ENCODE peak calls at places on chromosomes 2 and 18, in seven cellular contexts. One of them, this sample, is unnamed.

GRCh38 chr2:134375935-134376334 is 122.1 kb downstream of the MGAT5 start:
- DNase-seq in anterior cingulate cortex: peak
- DNase-seq in cardiac septum: no peak
- DNase-seq in GM23338: peak
- DNase-seq in astrocyte of the spinal cord: peak
- DNase-seq in stimulated activated CD4-positive, alpha-beta T cell treated with anti-CD3 and anti-CD28 coated beads, TNF-alpha, amount 100 ng/mL, for 48 hours: no peak
- DNase-seq in foreskin fibroblast: peak
- DNase-seq in this sample: peak

GRCh38 chr2:200376422-200377142 is 70.1 kb downstream of the SPATS2L start:
- DNase-seq in anterior cingulate cortex: no peak
- DNase-seq in cardiac septum: no peak
- DNase-seq in GM23338: no peak
- DNase-seq in astrocyte of the spinal cord: no peak
- DNase-seq in stimulated activated CD4-positive, alpha-beta T cell treated with anti-CD3 and anti-CD28 coated beads, TNF-alpha, amount 100 ng/mL, for 48 hours: no peak
- DNase-seq in foreskin fibroblast: no peak
- DNase-seq in this sample: no peak

GRCh38 chr2:196112408-196113039 is 43.9 kb upstream of the DNAH7 start:
- DNase-seq in anterior cingulate cortex: no peak
- DNase-seq in cardiac septum: no peak
- DNase-seq in GM23338: peak
- DNase-seq in astrocyte of the spinal cord: peak
- DNase-seq in stimulated activated CD4-positive, alpha-beta T cell treated with anti-CD3 and anti-CD28 coated beads, TNF-alpha, amount 100 ng/mL, for 48 hours: no peak
- DNase-seq in foreskin fibroblast: peak
- DNase-seq in this sample: no peak

GRCh38 chr2:239202343-239202742 is 198.5 kb downstream of the HDAC4 start:
- DNase-seq in anterior cingulate cortex: no peak
- DNase-seq in cardiac septum: peak
- DNase-seq in GM23338: no peak
- DNase-seq in astrocyte of the spinal cord: no peak
- DNase-seq in stimulated activated CD4-positive, alpha-beta T cell treated with anti-CD3 and anti-CD28 coated beads, TNF-alpha, amount 100 ng/mL, for 48 hours: no peak
- DNase-seq in foreskin fibroblast: no peak
- DNase-seq in this sample: no peak

GRCh38 chr2:100416939-100417744 is at the start of gene CHST10:
- DNase-seq in anterior cingulate cortex: peak
- DNase-seq in cardiac septum: peak
- DNase-seq in GM23338: peak
- DNase-seq in astrocyte of the spinal cord: peak
- DNase-seq in stimulated activated CD4-positive, alpha-beta T cell treated with anti-CD3 and anti-CD28 coated beads, TNF-alpha, amount 100 ng/mL, for 48 hours: peak
- DNase-seq in foreskin fibroblast: peak
- DNase-seq in this sample: peak

GRCh38 chr2:108145551-108145950 is 94.2 kb upstream of the SULT1C3 start:
- DNase-seq in anterior cingulate cortex: no peak
- DNase-seq in cardiac septum: no peak
- DNase-seq in GM23338: no peak
- DNase-seq in astrocyte of the spinal cord: peak
- DNase-seq in stimulated activated CD4-positive, alpha-beta T cell treated with anti-CD3 and anti-CD28 coated beads, TNF-alpha, amount 100 ng/mL, for 48 hours: no peak
- DNase-seq in foreskin fibroblast: no peak
- DNase-seq in this sample: no peak

GRCh38 chr2:18614042-18614441 is 24.7 kb upstream of the NT5C1B start:
- DNase-seq in anterior cingulate cortex: no peak
- DNase-seq in cardiac septum: no peak
- DNase-seq in GM23338: no peak
- DNase-seq in astrocyte of the spinal cord: peak
- DNase-seq in stimulated activated CD4-positive, alpha-beta T cell treated with anti-CD3 and anti-CD28 coated beads, TNF-alpha, amount 100 ng/mL, for 48 hours: no peak
- DNase-seq in foreskin fibroblast: no peak
- DNase-seq in this sample: no peak

GRCh38 chr2:120448427-120448826 is 102.5 kb downstream of the INHBB start:
- DNase-seq in anterior cingulate cortex: no peak
- DNase-seq in cardiac septum: peak
- DNase-seq in GM23338: no peak
- DNase-seq in astrocyte of the spinal cord: no peak
- DNase-seq in stimulated activated CD4-positive, alpha-beta T cell treated with anti-CD3 and anti-CD28 coated beads, TNF-alpha, amount 100 ng/mL, for 48 hours: no peak
- DNase-seq in foreskin fibroblast: no peak
- DNase-seq in this sample: no peak

GRCh38 chr18:76821875-76822509 is 365 bp upstream of the ZNF236 start:
- DNase-seq in anterior cingulate cortex: peak
- DNase-seq in cardiac septum: no peak
- DNase-seq in GM23338: peak
- DNase-seq in astrocyte of the spinal cord: peak
- DNase-seq in stimulated activated CD4-positive, alpha-beta T cell treated with anti-CD3 and anti-CD28 coated beads, TNF-alpha, amount 100 ng/mL, for 48 hours: peak
- DNase-seq in foreskin fibroblast: peak
- DNase-seq in this sample: peak

GRCh38 chr2:128026422-128027277 is 1.2 kb downstream of the SAP130 start:
- DNase-seq in anterior cingulate cortex: peak
- DNase-seq in cardiac septum: no peak
- DNase-seq in GM23338: peak
- DNase-seq in astrocyte of the spinal cord: peak
- DNase-seq in stimulated activated CD4-positive, alpha-beta T cell treated with anti-CD3 and anti-CD28 coated beads, TNF-alpha, amount 100 ng/mL, for 48 hours: no peak
- DNase-seq in foreskin fibroblast: no peak
- DNase-seq in this sample: peak

GRCh38 chr2:10312437-10312957 is 9.8 kb downstream of the HPCAL1 start:
- DNase-seq in anterior cingulate cortex: no peak
- DNase-seq in cardiac septum: no peak
- DNase-seq in GM23338: no peak
- DNase-seq in astrocyte of the spinal cord: no peak
- DNase-seq in stimulated activated CD4-positive, alpha-beta T cell treated with anti-CD3 and anti-CD28 coated beads, TNF-alpha, amount 100 ng/mL, for 48 hours: no peak
- DNase-seq in foreskin fibroblast: no peak
- DNase-seq in this sample: no peak

This sample was measured in C1 segment of cervical spinal cord.